ENCODE peak calls at places on chromosomes 11 and 22, in four cellular contexts. L, T, G and R are unnamed samples. For H3K4me1, the result is how much of the 10 kb centered on the place peaks cover.

GRCh38 chr11:11569936-11570491 is 51.8 kb downstream of the GALNT18 start:
- DNase-seq in L (no peak), T (no peak), G (no peak), R (no peak)

GRCh38 chr22:38413085-38414008 is 41.7 kb downstream of the KCNJ4 start:
- DNase-seq in L (no peak), T (no peak), G (no peak), R (no peak)

GRCh38 chr11:62725686-62726085 is 1.6 kb downstream of the HNRNPUL2 start:
- DNase-seq in L (no peak), T (no peak), G (no peak), R (no peak)

GRCh38 chr11:58745705-58746364 is 14.1 kb upstream of the GLYAT start:
- DNase-seq in L (peak), T (no peak), G (no peak), R (no peak)

GRCh38 chr11:82899191-82899820 is 924 bp downstream of the PRCP start:
- DNase-seq in L (no peak), T (no peak), G (no peak), R (peak)

GRCh38 chr11:4090258-4090657 is 4.3 kb upstream of the RRM1 start:
- DNase-seq in L (no peak), T (peak), G (no peak), R (no peak)

GRCh38 chr11:103480421-103480820 is 371.2 kb downstream of the DYNC2H1 start:
- DNase-seq in L (no peak), T (no peak), G (no peak), R (no peak)

GRCh38 chr11:2691355-2691761 is 8.4 kb downstream of the KCNQ1OT1 start:
- DNase-seq in L (no peak), T (no peak), G (no peak), R (no peak)

GRCh38 chr11:1217151-1217550 is 5.7 kb upstream of the MUC5B start:
- DNase-seq in L (no peak), T (no peak), G (no peak), R (no peak)

GRCh38 chr11:71286701-71287643 is 34.6 kb upstream of the SHANK2 start:
- DNase-seq in L (no peak), T (no peak), G (no peak), R (no peak)

GRCh38 chr11:10728154-10728553 is 22.9 kb upstream of the CTR9 start:
- DNase-seq in L (no peak), T (no peak), G (no peak), R (no peak)

GRCh38 chr22:24284747-24285203 is 14.1 kb downstream of the SPECC1L start:
- DNase-seq in L (peak), T (no peak), G (no peak), R (no peak)

GRCh38 chr11:20158597-20159257 is 1.5 kb downstream of the DBX1 start:
- DNase-seq in L (peak), T (no peak), G (peak), R (no peak)

GRCh38 chr22:47307326-47307725 is 544.9 kb downstream of the TBC1D22A start:
- DNase-seq in L (peak), T (no peak), G (no peak), R (no peak)

GRCh38 chr11:110762596-110762995 is 50.4 kb upstream of the ARHGAP20 start:
- DNase-seq in L (no peak), T (no peak), G (no peak), R (no peak)

GRCh38 chr11:119844808-119845207 is 115.8 kb upstream of the NECTIN1 start:
- DNase-seq in L (no peak), T (no peak), G (no peak), R (no peak)

GRCh38 chr11:1668911-1669473 is 28.0 kb upstream of the KRTAP5-6 start:
- DNase-seq in L (no peak), T (no peak), G (no peak), R (no peak)

GRCh38 chr11:6557761-6558674 is 45.4 kb downstream of the RRP8 start:
- DNase-seq in L (no peak), T (no peak), G (no peak), R (no peak)

GRCh38 chr11:2701230-2701629 is 1.4 kb upstream of the KCNQ1OT1 start:
- DNase-seq in L (no peak), T (peak), G (no peak), R (no peak)

GRCh38 chr11:12998336-12998735 is 10.8 kb upstream of the RASSF10 start:
- DNase-seq in L (no peak), T (no peak), G (no peak), R (no peak)

GRCh38 chr22:46289244-46289891 is 7.3 kb upstream of the GTSE1 start:
- DNase-seq in L (no peak), T (no peak), G (no peak), R (no peak)

GRCh38 chr11:26467506-26467905 is 104.6 kb downstream of the MUC15 start:
- DNase-seq in L (no peak), T (no peak), G (no peak), R (no peak)

DNA sequence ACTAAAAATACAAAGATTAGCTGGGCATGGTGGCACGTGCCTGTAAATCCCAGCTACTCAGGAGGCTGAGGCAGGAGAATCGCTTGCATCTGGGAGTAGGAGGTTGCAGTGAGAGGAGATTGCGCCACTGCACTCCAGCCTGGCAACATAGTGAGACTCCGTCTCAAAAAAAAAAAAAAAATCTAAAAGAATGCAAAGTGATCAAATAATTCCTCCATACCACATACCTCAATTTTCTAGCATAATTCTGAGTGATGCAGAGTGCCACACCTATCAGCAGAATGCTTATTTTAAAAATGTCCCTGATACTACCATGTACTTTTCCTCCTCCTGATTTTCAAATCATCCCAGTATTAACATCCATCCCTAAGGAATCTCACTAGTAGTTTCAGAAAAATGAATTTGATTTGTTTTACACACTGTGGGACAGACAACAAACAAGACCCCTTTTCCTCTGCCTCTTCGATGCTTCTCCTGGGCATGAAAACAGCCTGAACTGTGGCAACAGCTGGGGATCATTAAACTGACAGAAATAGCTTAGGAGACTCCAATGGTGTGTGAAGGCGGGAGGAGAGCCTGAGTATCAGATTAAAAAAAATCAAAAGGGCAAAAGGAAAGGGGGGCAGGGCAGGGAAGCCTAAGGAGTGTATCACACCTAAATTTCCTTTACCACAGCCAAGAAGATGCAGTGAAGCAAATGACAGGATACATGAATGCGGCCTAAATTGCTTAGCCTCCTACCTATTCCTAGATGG is 114.7 kb downstream of the SGSM3 start:
- DNase-seq in L (no peak), T (no peak), G (no peak), R (no peak)
- H3K4me1 ChIP-seq in L (under half), T (under half), G (under half), R (under half)

GRCh38 chr22:49587987-49588386 is 239.7 kb downstream of the BRD1 start:
- DNase-seq in L (no peak), T (no peak), G (no peak), R (no peak)

GRCh38 chr22:49585695-49586243 is 241.9 kb downstream of the BRD1 start:
- DNase-seq in L (no peak), T (no peak), G (no peak), R (no peak)

GRCh38 chr22:49586244-49586748 is 241.4 kb downstream of the BRD1 start:
- DNase-seq in L (no peak), T (no peak), G (no peak), R (no peak)

GRCh38 chr22:49587421-49587820 is 240.3 kb downstream of the BRD1 start:
- DNase-seq in L (no peak), T (no peak), G (no peak), R (no peak)

DNA sequence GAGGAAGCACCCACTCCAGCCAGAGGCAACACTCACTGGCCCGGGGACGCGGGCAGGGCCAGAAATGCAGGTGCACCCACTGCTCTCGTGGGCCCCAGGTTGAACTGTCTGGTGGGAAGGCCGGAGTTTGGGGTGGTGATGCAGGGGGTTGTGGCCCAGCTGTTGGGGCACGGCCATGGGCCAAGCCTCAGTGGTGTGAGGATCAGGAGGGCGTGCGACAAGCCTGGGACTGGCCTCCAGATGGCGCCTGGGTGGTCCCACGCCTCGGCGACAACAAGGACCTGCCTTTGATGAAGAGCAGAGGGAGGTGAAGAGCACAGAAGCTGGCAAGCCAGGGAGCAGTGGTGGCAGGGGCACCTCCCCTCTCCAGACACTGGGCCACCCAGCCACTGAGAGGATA is 240.8 kb downstream of the BRD1 start:
- DNase-seq in L (no peak), T (no peak), G (no peak), R (no peak)
- H3K4me1 ChIP-seq in L (under half), T (under half), G (under half), R (under half)

GRCh38 chr22:22168190-22168940 is 76.2 kb upstream of the VPREB1 start:
- DNase-seq in L (peak), T (no peak), G (peak), R (peak)

GRCh38 chr22:22171357-22172218 is 73.0 kb upstream of the VPREB1 start:
- DNase-seq in L (peak), T (no peak), G (peak), R (peak)

GRCh38 chr22:22167791-22168189 is 76.8 kb upstream of the VPREB1 start:
- DNase-seq in L (no peak), T (no peak), G (no peak), R (peak)

GRCh38 chr22:22168941-22169867 is 75.4 kb upstream of the VPREB1 start:
- DNase-seq in L (no peak), T (no peak), G (no peak), R (no peak)

DNA sequence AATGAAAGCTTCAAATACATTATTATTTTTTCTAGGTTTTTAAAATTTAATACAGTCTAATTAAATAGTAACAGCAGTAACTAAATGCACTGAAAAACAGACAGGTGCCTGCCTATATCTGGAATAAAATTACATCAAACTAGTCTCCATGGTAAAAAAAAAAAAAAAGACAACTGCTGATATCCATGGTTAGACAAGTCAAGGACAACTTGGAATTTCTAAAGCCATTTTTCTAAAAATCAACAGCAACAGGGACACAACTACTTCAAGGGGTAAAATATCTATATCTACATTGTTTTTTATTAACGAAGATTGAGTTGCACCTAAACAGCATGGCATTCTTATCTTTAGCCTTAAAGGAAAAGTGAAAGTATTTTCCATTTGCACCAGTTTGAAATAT is 74.7 kb upstream of the VPREB1 start:
- DNase-seq in L (no peak), T (no peak), G (no peak), R (no peak)
- H3K4me1 ChIP-seq in L (under half), T (under half), G (under half), R (half or more)

DNA sequence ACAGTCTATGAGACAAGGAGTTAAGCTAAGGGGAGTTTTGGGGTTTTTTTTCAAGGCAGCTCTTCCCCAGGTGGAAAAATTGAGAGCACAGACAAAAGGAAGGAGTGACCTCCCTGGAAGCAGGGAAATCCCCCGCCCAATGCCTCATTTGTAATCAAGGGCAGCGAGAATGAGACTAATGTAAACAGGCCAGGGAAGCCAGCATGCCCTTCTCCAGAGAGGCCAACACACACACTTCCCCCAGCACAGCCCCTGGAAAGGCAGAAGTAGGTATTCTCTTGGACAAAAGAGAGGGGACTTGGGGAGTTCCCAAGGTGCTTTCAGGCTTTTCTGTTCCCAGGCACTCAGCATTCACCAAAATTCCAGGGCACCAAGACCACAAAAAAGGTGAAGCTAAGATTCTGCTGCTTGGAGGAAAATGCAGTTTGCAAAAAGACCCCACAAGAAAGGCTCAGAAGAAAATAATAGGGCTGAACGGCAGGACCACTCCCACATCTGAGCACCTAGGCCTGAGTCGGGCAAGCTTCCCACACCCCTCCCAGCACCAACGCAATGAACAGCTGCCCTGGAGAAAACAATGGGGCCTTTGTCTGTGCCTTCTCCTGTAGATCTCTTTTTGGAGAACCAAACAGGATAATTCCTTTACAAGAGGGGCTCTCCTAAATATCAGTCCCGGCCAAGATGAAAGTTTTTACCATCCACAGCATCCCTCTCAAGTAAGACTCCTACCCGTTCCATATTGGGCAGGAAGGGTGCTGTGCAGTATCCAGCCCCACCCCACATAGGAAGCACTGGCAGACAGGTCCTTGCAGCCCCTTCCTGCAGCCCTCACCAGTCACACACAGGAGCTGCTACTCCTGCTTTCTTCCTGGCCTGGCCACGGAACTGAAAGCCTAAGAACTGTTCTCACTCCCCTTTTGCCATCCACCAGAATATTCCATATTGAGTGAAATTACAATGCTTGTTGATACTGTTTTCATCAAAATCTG is 70.7 kb upstream of the AKIP1 start:
- DNase-seq in L (no peak), T (no peak), G (peak), R (no peak)
- H3K4me1 ChIP-seq in L (under half), T (under half), G (under half), R (under half)

GRCh38 chr11:64766881-64767280 is 7.1 kb upstream of the PYGM start:
- DNase-seq in L (no peak), T (peak), G (no peak), R (no peak)

GRCh38 chr11:64768300-64768694 is 8.5 kb upstream of the PYGM start:
- DNase-seq in L (no peak), T (no peak), G (no peak), R (no peak)

GRCh38 chr11:64769283-64769682 is 9.1 kb downstream of the SF1 start:
- DNase-seq in L (no peak), T (peak), G (no peak), R (no peak)

GRCh38 chr11:64765841-64766682 is 6.3 kb upstream of the PYGM start:
- DNase-seq in L (no peak), T (peak), G (no peak), R (no peak)

GRCh38 chr11:64767344-64768299 is 7.8 kb upstream of the PYGM start:
- DNase-seq in L (no peak), T (peak), G (peak), R (peak)
- H3K4me1 ChIP-seq in L (under half), T (half or more), G (under half), R (under half)

GRCh38 chr11:46295312-46295995 is 18.0 kb downstream of the CREB3L1 start:
- DNase-seq in L (peak), T (peak), G (peak), R (peak)

GRCh38 chr11:46293066-46293465 is 15.6 kb downstream of the CREB3L1 start:
- DNase-seq in L (no peak), T (no peak), G (no peak), R (no peak)

GRCh38 chr11:46295996-46296519 is 18.6 kb downstream of the CREB3L1 start:
- DNase-seq in L (no peak), T (no peak), G (no peak), R (no peak)

GRCh38 chr11:46293616-46294015 is 16.2 kb downstream of the CREB3L1 start:
- DNase-seq in L (no peak), T (no peak), G (no peak), R (no peak)

GRCh38 chr11:46294365-46295309 is 17.2 kb downstream of the CREB3L1 start:
- DNase-seq in L (peak), T (no peak), G (peak), R (no peak)
- H3K4me1 ChIP-seq in L (under half), T (under half), G (under half), R (under half)

GRCh38 chr11:106668147-106668546 is 350.1 kb downstream of the GUCY1A2 start:
- DNase-seq in L (no peak), T (no peak), G (no peak), R (no peak)

GRCh38 chr11:106670069-106670468 is 348.2 kb downstream of the GUCY1A2 start:
- DNase-seq in L (no peak), T (no peak), G (no peak), R (no peak)
- H3K4me1 ChIP-seq in L (under half), T (under half), G (under half), R (under half)

DNA sequence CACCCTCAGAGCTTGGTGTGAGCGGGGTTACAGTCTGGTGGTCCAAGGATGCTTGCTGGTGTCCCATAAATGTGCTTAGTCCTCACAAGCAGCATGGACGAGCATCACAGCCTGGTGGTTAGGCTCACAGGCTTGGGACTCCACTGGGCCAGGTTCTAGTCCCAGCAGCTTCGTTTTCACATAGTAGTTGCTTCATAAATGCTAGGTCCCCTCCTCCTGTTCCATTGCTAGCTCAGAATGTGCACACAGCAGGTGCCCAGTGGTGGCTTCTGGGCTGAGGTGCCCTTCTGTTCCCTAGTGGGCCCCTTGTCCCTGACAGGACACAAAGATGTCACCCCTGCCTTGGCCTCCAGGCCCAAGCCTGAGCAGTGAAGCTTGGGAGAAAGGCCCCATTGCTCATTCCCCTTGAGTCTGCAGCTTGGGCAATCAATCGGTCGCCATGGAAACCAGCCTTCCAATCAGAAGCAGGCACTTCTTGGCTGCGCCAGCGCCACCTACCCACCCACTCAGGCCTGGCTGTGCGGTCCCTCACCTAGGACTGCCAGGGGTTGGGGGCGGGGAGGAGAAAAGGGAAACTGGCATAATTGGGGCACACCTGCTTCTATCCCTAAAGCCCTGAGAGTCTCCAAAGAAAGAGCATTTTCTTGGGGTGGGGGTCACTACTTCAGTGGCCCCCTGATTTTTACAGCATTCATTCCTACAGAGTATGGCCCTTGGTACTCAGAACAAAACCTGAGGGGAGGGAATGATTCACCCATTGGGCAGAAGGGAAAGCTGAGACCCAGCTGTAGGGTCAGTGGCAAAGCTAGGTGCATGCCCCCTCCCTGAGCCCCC is 48.1 kb downstream of the CYTH4 start:
- DNase-seq in L (peak), T (no peak), G (peak), R (peak)
- H3K4me1 ChIP-seq in L (under half), T (under half), G (under half), R (under half)

GRCh38 chr11:118186346-118187107 is 10.1 kb upstream of the SCN2B start:
- DNase-seq in L (no peak), T (no peak), G (no peak), R (no peak)
- H3K4me1 ChIP-seq in L (under half), T (under half), G (under half), R (under half)